ENCODE peak calls at places on chromosomes 12 and 14, in ten cellular contexts. One of them, this sample, is unnamed. For H3K4me1, the result is how much of the 10 kb centered on the place peaks cover.

GRCh38 chr12:45353944-45354343 is 138.0 kb downstream of the ANO6 start:
- DNase-seq in lung: no peak
- DNase-seq in lower lobe of right lung: no peak
- DNase-seq in CD8-positive, alpha-beta memory T cell: no peak
- DNase-seq in upper lobe of left lung: no peak
- DNase-seq in stomach: no peak
- DNase-seq in esophagus squamous epithelium: no peak
- DNase-seq in psoas muscle: no peak
- DNase-seq in endothelial cell of umbilical vein: no peak
- DNase-seq in upper lobe of right lung: no peak
- DNase-seq in this sample: no peak

GRCh38 chr14:70525691-70526090 is 9.1 kb downstream of the ADAM20 start:
- DNase-seq in stomach: no peak
- DNase-seq in lung: no peak
- DNase-seq in esophagus squamous epithelium: no peak
- DNase-seq in lower lobe of right lung: no peak
- DNase-seq in upper lobe of left lung: no peak
- DNase-seq in psoas muscle: no peak
- DNase-seq in upper lobe of right lung: no peak
- DNase-seq in CD8-positive, alpha-beta memory T cell: no peak
- DNase-seq in endothelial cell of umbilical vein: no peak
- DNase-seq in this sample: no peak

GRCh38 chr14:78157855-78158436 is 12.2 kb upstream of the NRXN3 start:
- DNase-seq in lung: no peak
- DNase-seq in stomach: peak
- DNase-seq in esophagus squamous epithelium: no peak
- DNase-seq in upper lobe of left lung: no peak
- DNase-seq in endothelial cell of umbilical vein: no peak
- DNase-seq in CD8-positive, alpha-beta memory T cell: no peak
- DNase-seq in upper lobe of right lung: peak
- DNase-seq in psoas muscle: no peak
- DNase-seq in lower lobe of right lung: no peak
- DNase-seq in this sample: peak

GRCh38 chr12:12804011-12804410 is 9.1 kb upstream of the DDX47 start:
- DNase-seq in CD8-positive, alpha-beta memory T cell: no peak
- DNase-seq in endothelial cell of umbilical vein: peak
- DNase-seq in esophagus squamous epithelium: no peak
- DNase-seq in upper lobe of right lung: no peak
- DNase-seq in upper lobe of left lung: no peak
- DNase-seq in stomach: no peak
- DNase-seq in lower lobe of right lung: no peak
- DNase-seq in psoas muscle: no peak
- DNase-seq in lung: no peak
- DNase-seq in this sample: peak

GRCh38 chr14:71113376-71113775 is 206.1 kb downstream of the PCNX1 start:
- DNase-seq in psoas muscle: no peak
- DNase-seq in stomach: no peak
- DNase-seq in endothelial cell of umbilical vein: no peak
- DNase-seq in esophagus squamous epithelium: no peak
- DNase-seq in upper lobe of right lung: no peak
- DNase-seq in lung: no peak
- DNase-seq in lower lobe of right lung: no peak
- DNase-seq in upper lobe of left lung: no peak
- DNase-seq in CD8-positive, alpha-beta memory T cell: no peak
- DNase-seq in this sample: no peak

GRCh38 chr12:71469235-71469873 is 29.8 kb downstream of the LGR5 start:
- DNase-seq in upper lobe of left lung: no peak
- DNase-seq in esophagus squamous epithelium: no peak
- DNase-seq in lower lobe of right lung: no peak
- DNase-seq in endothelial cell of umbilical vein: no peak
- DNase-seq in lung: no peak
- DNase-seq in stomach: no peak
- DNase-seq in upper lobe of right lung: no peak
- DNase-seq in psoas muscle: no peak
- DNase-seq in CD8-positive, alpha-beta memory T cell: no peak
- DNase-seq in this sample: peak

GRCh38 chr14:104118006-104118844 is 20.2 kb upstream of the KIF26A start:
- DNase-seq in stomach: peak
- DNase-seq in upper lobe of right lung: peak
- DNase-seq in lower lobe of right lung: no peak
- DNase-seq in endothelial cell of umbilical vein: no peak
- DNase-seq in upper lobe of left lung: no peak
- DNase-seq in lung: no peak
- DNase-seq in CD8-positive, alpha-beta memory T cell: no peak
- DNase-seq in esophagus squamous epithelium: no peak
- DNase-seq in psoas muscle: peak
- DNase-seq in this sample: no peak

GRCh38 chr12:55818140-55818728 is 393 bp downstream of the ORMDL2 start:
- DNase-seq in esophagus squamous epithelium: no peak
- DNase-seq in lung: no peak
- DNase-seq in upper lobe of left lung: no peak
- DNase-seq in CD8-positive, alpha-beta memory T cell: no peak
- DNase-seq in psoas muscle: no peak
- DNase-seq in endothelial cell of umbilical vein: no peak
- DNase-seq in lower lobe of right lung: no peak
- DNase-seq in stomach: no peak
- DNase-seq in upper lobe of right lung: no peak
- DNase-seq in this sample: no peak

GRCh38 chr12:92363295-92364146 is 217.9 kb upstream of the BTG1 start:
- DNase-seq in stomach: no peak
- DNase-seq in upper lobe of left lung: peak
- DNase-seq in endothelial cell of umbilical vein: peak
- DNase-seq in psoas muscle: no peak
- DNase-seq in CD8-positive, alpha-beta memory T cell: peak
- DNase-seq in lung: no peak
- DNase-seq in esophagus squamous epithelium: no peak
- DNase-seq in lower lobe of right lung: peak
- DNase-seq in upper lobe of right lung: no peak
- DNase-seq in this sample: no peak

GRCh38 chr12:21528953-21529352 is 2.9 kb downstream of the SPX start:
- DNase-seq in stomach: peak
- DNase-seq in lower lobe of right lung: no peak
- DNase-seq in endothelial cell of umbilical vein: no peak
- DNase-seq in upper lobe of left lung: peak
- DNase-seq in lung: no peak
- DNase-seq in upper lobe of right lung: no peak
- DNase-seq in esophagus squamous epithelium: no peak
- DNase-seq in psoas muscle: no peak
- DNase-seq in CD8-positive, alpha-beta memory T cell: no peak
- DNase-seq in this sample: no peak

GRCh38 chr12:97936165-97936564 is 473.6 kb downstream of the RMST start:
- DNase-seq in CD8-positive, alpha-beta memory T cell: no peak
- DNase-seq in stomach: no peak
- DNase-seq in psoas muscle: no peak
- DNase-seq in lung: no peak
- DNase-seq in lower lobe of right lung: no peak
- DNase-seq in endothelial cell of umbilical vein: no peak
- DNase-seq in esophagus squamous epithelium: no peak
- DNase-seq in upper lobe of right lung: no peak
- DNase-seq in upper lobe of left lung: no peak
- DNase-seq in this sample: no peak

GRCh38 chr12:117901631-117902030 is 67.2 kb downstream of the KSR2 start:
- DNase-seq in stomach: no peak
- DNase-seq in upper lobe of left lung: no peak
- DNase-seq in upper lobe of right lung: no peak
- DNase-seq in lung: no peak
- DNase-seq in psoas muscle: no peak
- DNase-seq in CD8-positive, alpha-beta memory T cell: no peak
- DNase-seq in lower lobe of right lung: no peak
- DNase-seq in endothelial cell of umbilical vein: no peak
- DNase-seq in esophagus squamous epithelium: no peak
- DNase-seq in this sample: no peak

GRCh38 chr12:57766464-57767311 is at the start of gene CYP27B1:
- DNase-seq in stomach: no peak
- DNase-seq in upper lobe of right lung: peak
- DNase-seq in esophagus squamous epithelium: no peak
- DNase-seq in upper lobe of left lung: peak
- DNase-seq in lung: no peak
- DNase-seq in lower lobe of right lung: peak
- DNase-seq in psoas muscle: no peak
- DNase-seq in endothelial cell of umbilical vein: no peak
- DNase-seq in CD8-positive, alpha-beta memory T cell: no peak
- DNase-seq in this sample: no peak

GRCh38 chr14:63276492-63277342 is 42.0 kb downstream of the GPHB5 start:
- DNase-seq in upper lobe of left lung: no peak
- DNase-seq in stomach: no peak
- DNase-seq in psoas muscle: no peak
- DNase-seq in lower lobe of right lung: no peak
- DNase-seq in CD8-positive, alpha-beta memory T cell: no peak
- DNase-seq in endothelial cell of umbilical vein: peak
- DNase-seq in lung: no peak
- DNase-seq in upper lobe of right lung: no peak
- DNase-seq in esophagus squamous epithelium: no peak
- DNase-seq in this sample: peak

GRCh38 chr12:50387972-50388478 is 8.4 kb downstream of the FAM186A start:
- DNase-seq in psoas muscle: no peak
- DNase-seq in upper lobe of right lung: no peak
- DNase-seq in lung: no peak
- DNase-seq in upper lobe of left lung: no peak
- DNase-seq in esophagus squamous epithelium: no peak
- DNase-seq in CD8-positive, alpha-beta memory T cell: no peak
- DNase-seq in endothelial cell of umbilical vein: no peak
- DNase-seq in stomach: no peak
- DNase-seq in lower lobe of right lung: no peak
- DNase-seq in this sample: no peak

GRCh38 chr14:91835197-91835919 is 32.0 kb downstream of the TC2N start:
- DNase-seq in psoas muscle: no peak
- DNase-seq in endothelial cell of umbilical vein: no peak
- DNase-seq in lung: no peak
- DNase-seq in stomach: peak
- DNase-seq in upper lobe of left lung: no peak
- DNase-seq in esophagus squamous epithelium: no peak
- DNase-seq in upper lobe of right lung: no peak
- DNase-seq in CD8-positive, alpha-beta memory T cell: peak
- DNase-seq in lower lobe of right lung: no peak
- DNase-seq in this sample: no peak

GRCh38 chr12:80553316-80553715 is 109.3 kb downstream of the PTPRQ start:
- DNase-seq in lower lobe of right lung: no peak
- DNase-seq in psoas muscle: no peak
- DNase-seq in endothelial cell of umbilical vein: peak
- DNase-seq in upper lobe of left lung: no peak
- DNase-seq in lung: no peak
- DNase-seq in stomach: no peak
- DNase-seq in esophagus squamous epithelium: no peak
- DNase-seq in CD8-positive, alpha-beta memory T cell: no peak
- DNase-seq in upper lobe of right lung: no peak
- DNase-seq in this sample: peak

GRCh38 chr12:52086944-52087835 is 7.7 kb downstream of the SMIM41 start:
- DNase-seq in psoas muscle: peak
- DNase-seq in endothelial cell of umbilical vein: no peak
- DNase-seq in esophagus squamous epithelium: no peak
- DNase-seq in lower lobe of right lung: no peak
- DNase-seq in upper lobe of left lung: no peak
- DNase-seq in CD8-positive, alpha-beta memory T cell: no peak
- DNase-seq in upper lobe of right lung: peak
- DNase-seq in lung: no peak
- DNase-seq in stomach: no peak
- DNase-seq in this sample: no peak

GRCh38 chr12:68454855-68455254 is 122.7 kb upstream of the MDM1 start:
- DNase-seq in esophagus squamous epithelium: no peak
- DNase-seq in lung: no peak
- DNase-seq in lower lobe of right lung: no peak
- DNase-seq in upper lobe of left lung: no peak
- DNase-seq in upper lobe of right lung: no peak
- DNase-seq in CD8-positive, alpha-beta memory T cell: no peak
- DNase-seq in endothelial cell of umbilical vein: peak
- DNase-seq in psoas muscle: no peak
- DNase-seq in stomach: no peak
- DNase-seq in this sample: no peak

GRCh38 chr14:75280448-75280830 is 1.8 kb downstream of the FOS start:
- DNase-seq in endothelial cell of umbilical vein: no peak
- DNase-seq in upper lobe of right lung: peak
- DNase-seq in esophagus squamous epithelium: no peak
- DNase-seq in CD8-positive, alpha-beta memory T cell: no peak
- DNase-seq in lung: no peak
- DNase-seq in stomach: no peak
- DNase-seq in lower lobe of right lung: no peak
- DNase-seq in upper lobe of left lung: no peak
- DNase-seq in psoas muscle: no peak
- DNase-seq in this sample: no peak
- H3K4me3 ChIP-seq in endothelial cell of umbilical vein: no peak
- H3K4me3 ChIP-seq in upper lobe of right lung: peak
- H3K4me3 ChIP-seq in esophagus squamous epithelium: peak
- H3K4me3 ChIP-seq in CD8-positive, alpha-beta memory T cell: no peak
- H3K4me3 ChIP-seq in lung: peak
- H3K4me3 ChIP-seq in stomach: peak
- H3K4me3 ChIP-seq in lower lobe of right lung: peak
- H3K4me3 ChIP-seq in upper lobe of left lung: peak
- H3K4me3 ChIP-seq in psoas muscle: peak
- H3K4me3 ChIP-seq in this sample: no peak

GRCh38 chr14:99194136-99194535 is 77.9 kb downstream of the BCL11B start:
- DNase-seq in CD8-positive, alpha-beta memory T cell: no peak
- DNase-seq in lung: no peak
- DNase-seq in upper lobe of right lung: no peak
- DNase-seq in esophagus squamous epithelium: no peak
- DNase-seq in upper lobe of left lung: no peak
- DNase-seq in endothelial cell of umbilical vein: no peak
- DNase-seq in stomach: no peak
- DNase-seq in lower lobe of right lung: no peak
- DNase-seq in psoas muscle: no peak
- DNase-seq in this sample: no peak
- H3K4me1 ChIP-seq in CD8-positive, alpha-beta memory T cell: half or more
- H3K4me1 ChIP-seq in lung: under half
- H3K4me1 ChIP-seq in upper lobe of right lung: under half
- H3K4me1 ChIP-seq in esophagus squamous epithelium: under half
- H3K4me1 ChIP-seq in upper lobe of left lung: under half
- H3K4me1 ChIP-seq in endothelial cell of umbilical vein: under half
- H3K4me1 ChIP-seq in stomach: under half
- H3K4me1 ChIP-seq in lower lobe of right lung: under half
- H3K4me1 ChIP-seq in psoas muscle: under half
- H3K4me1 ChIP-seq in this sample: under half

GRCh38 chr12:132161796-132162507 is 17.7 kb downstream of the NOC4L start:
- DNase-seq in upper lobe of left lung: no peak
- DNase-seq in lower lobe of right lung: no peak
- DNase-seq in CD8-positive, alpha-beta memory T cell: no peak
- DNase-seq in lung: no peak
- DNase-seq in stomach: no peak
- DNase-seq in upper lobe of right lung: peak
- DNase-seq in endothelial cell of umbilical vein: no peak
- DNase-seq in esophagus squamous epithelium: no peak
- DNase-seq in psoas muscle: peak
- DNase-seq in this sample: no peak
- H3K4me3 ChIP-seq in upper lobe of left lung: peak
- H3K4me3 ChIP-seq in lower lobe of right lung: peak
- H3K4me3 ChIP-seq in CD8-positive, alpha-beta memory T cell: no peak
- H3K4me3 ChIP-seq in lung: no peak
- H3K4me3 ChIP-seq in stomach: no peak
- H3K4me3 ChIP-seq in upper lobe of right lung: no peak
- H3K4me3 ChIP-seq in endothelial cell of umbilical vein: no peak
- H3K4me3 ChIP-seq in esophagus squamous epithelium: no peak
- H3K4me3 ChIP-seq in psoas muscle: no peak
- H3K4me3 ChIP-seq in this sample: no peak

DNA sequence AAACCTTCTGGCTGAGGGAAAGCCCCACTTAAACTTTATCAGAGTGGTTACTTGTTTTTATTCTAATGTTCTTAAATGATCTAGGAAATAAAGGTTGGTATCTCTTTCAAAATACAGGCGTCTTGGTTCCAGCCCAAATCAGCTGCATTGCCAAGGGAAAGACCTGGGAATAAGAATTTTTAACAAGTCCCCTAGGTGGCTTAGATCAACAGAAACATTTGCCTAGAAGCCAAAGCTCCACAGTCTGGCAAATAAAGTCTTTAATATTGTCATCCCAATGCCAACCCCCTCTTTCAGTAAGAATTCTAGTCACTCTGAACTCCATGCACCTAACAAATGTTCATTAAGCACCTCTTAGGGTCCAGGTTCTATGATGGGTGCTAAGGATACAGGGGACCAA is 66.8 kb downstream of the ARL6IP4 start:
- DNase-seq in lower lobe of right lung: no peak
- DNase-seq in stomach: no peak
- DNase-seq in esophagus squamous epithelium: no peak
- DNase-seq in CD8-positive, alpha-beta memory T cell: no peak
- DNase-seq in psoas muscle: no peak
- DNase-seq in lung: no peak
- DNase-seq in endothelial cell of umbilical vein: no peak
- DNase-seq in upper lobe of left lung: no peak
- DNase-seq in upper lobe of right lung: no peak
- DNase-seq in this sample: no peak
- H3K4me1 ChIP-seq in lower lobe of right lung: under half
- H3K4me1 ChIP-seq in stomach: under half
- H3K4me1 ChIP-seq in esophagus squamous epithelium: under half
- H3K4me1 ChIP-seq in CD8-positive, alpha-beta memory T cell: under half
- H3K4me1 ChIP-seq in psoas muscle: half or more
- H3K4me1 ChIP-seq in lung: under half
- H3K4me1 ChIP-seq in endothelial cell of umbilical vein: under half
- H3K4me1 ChIP-seq in upper lobe of left lung: under half
- H3K4me1 ChIP-seq in upper lobe of right lung: under half
- H3K4me1 ChIP-seq in this sample: under half